ENCODE peak calls at places on chromosomes 13 and 19, in five cellular contexts. One of them, this sample, is unnamed.

GRCh38 chr19:48400018-48400742 is 6.7 kb downstream of the GRIN2D start:
- DNase-seq in AG10803: peak; percentile 82
- DNase-seq in activated CD8-positive, alpha-beta T cell treated with anti-CD3 and anti-CD28 coated beads for 36 hours: peak; percentile 49
- DNase-seq in heart left ventricle: peak; percentile 66
- DNase-seq in IMR-90: peak; percentile 55
- DNase-seq in this sample: peak; percentile 77

GRCh38 chr19:7665076-7665475 is 3.8 kb upstream of the RETN start:
- DNase-seq in AG10803: peak; percentile 54
- DNase-seq in activated CD8-positive, alpha-beta T cell treated with anti-CD3 and anti-CD28 coated beads for 36 hours: no peak
- DNase-seq in heart left ventricle: no peak
- DNase-seq in IMR-90: peak; percentile 73
- DNase-seq in this sample: peak; percentile 11

GRCh38 chr19:42563352-42564210 is 31.1 kb downstream of the CEACAM8 start:
- DNase-seq in AG10803: peak; percentile 40
- DNase-seq in activated CD8-positive, alpha-beta T cell treated with anti-CD3 and anti-CD28 coated beads for 36 hours: peak; percentile 36
- DNase-seq in heart left ventricle: peak; percentile 38
- DNase-seq in IMR-90: peak; percentile 39
- DNase-seq in this sample: peak; percentile 49

GRCh38 chr13:89749888-89750287 is 1597.6 kb upstream of the MIR17HG start:
- DNase-seq in AG10803: no peak
- DNase-seq in activated CD8-positive, alpha-beta T cell treated with anti-CD3 and anti-CD28 coated beads for 36 hours: no peak
- DNase-seq in heart left ventricle: no peak
- DNase-seq in IMR-90: no peak
- DNase-seq in this sample: no peak

GRCh38 chr13:95485045-95485517 is 67.4 kb upstream of the CLDN10 start:
- DNase-seq in AG10803: no peak
- DNase-seq in activated CD8-positive, alpha-beta T cell treated with anti-CD3 and anti-CD28 coated beads for 36 hours: peak; percentile 7
- DNase-seq in heart left ventricle: no peak
- DNase-seq in IMR-90: peak; percentile 42
- DNase-seq in this sample: peak; percentile 8

GRCh38 chr19:58001895-58002369 is 688 bp downstream of the ZNF606 start:
- DNase-seq in AG10803: peak; percentile 11
- DNase-seq in activated CD8-positive, alpha-beta T cell treated with anti-CD3 and anti-CD28 coated beads for 36 hours: peak; percentile 45
- DNase-seq in heart left ventricle: no peak
- DNase-seq in IMR-90: peak; percentile 5
- DNase-seq in this sample: no peak

GRCh38 chr13:27082325-27082724 is 89.3 kb downstream of the USP12 start:
- DNase-seq in AG10803: no peak
- DNase-seq in activated CD8-positive, alpha-beta T cell treated with anti-CD3 and anti-CD28 coated beads for 36 hours: no peak
- DNase-seq in heart left ventricle: no peak
- DNase-seq in IMR-90: no peak
- DNase-seq in this sample: no peak

GRCh38 chr13:110531671-110532083 is 29.8 kb downstream of the RAB20 start:
- DNase-seq in AG10803: no peak
- DNase-seq in activated CD8-positive, alpha-beta T cell treated with anti-CD3 and anti-CD28 coated beads for 36 hours: no peak
- DNase-seq in heart left ventricle: no peak
- DNase-seq in IMR-90: no peak
- DNase-seq in this sample: no peak

GRCh38 chr19:34386645-34387445 is 17.4 kb upstream of the PDCD2L start:
- DNase-seq in AG10803: no peak
- DNase-seq in activated CD8-positive, alpha-beta T cell treated with anti-CD3 and anti-CD28 coated beads for 36 hours: no peak
- DNase-seq in heart left ventricle: no peak
- DNase-seq in IMR-90: no peak
- DNase-seq in this sample: no peak

GRCh38 chr19:53908106-53908932 is 759 bp upstream of the CACNG7 start:
- DNase-seq in AG10803: peak; percentile 24
- DNase-seq in activated CD8-positive, alpha-beta T cell treated with anti-CD3 and anti-CD28 coated beads for 36 hours: peak; percentile 73
- DNase-seq in heart left ventricle: peak; percentile 40
- DNase-seq in IMR-90: peak; percentile 40
- DNase-seq in this sample: peak; percentile 10

GRCh38 chr19:5138606-5139594 is 170.0 kb downstream of the KDM4B start:
- DNase-seq in AG10803: peak; percentile 45
- DNase-seq in activated CD8-positive, alpha-beta T cell treated with anti-CD3 and anti-CD28 coated beads for 36 hours: peak; percentile 95
- DNase-seq in heart left ventricle: peak; percentile 52
- DNase-seq in IMR-90: peak; percentile 47
- DNase-seq in this sample: no peak

GRCh38 chr19:16614941-16615340 is 13.1 kb downstream of the MED26 start:
- DNase-seq in AG10803: no peak
- DNase-seq in activated CD8-positive, alpha-beta T cell treated with anti-CD3 and anti-CD28 coated beads for 36 hours: no peak
- DNase-seq in heart left ventricle: no peak
- DNase-seq in IMR-90: no peak
- DNase-seq in this sample: no peak

GRCh38 chr19:3367572-3368440 is 1.4 kb downstream of the NFIC start:
- DNase-seq in AG10803: no peak
- DNase-seq in activated CD8-positive, alpha-beta T cell treated with anti-CD3 and anti-CD28 coated beads for 36 hours: no peak
- DNase-seq in heart left ventricle: no peak
- DNase-seq in IMR-90: no peak
- DNase-seq in this sample: no peak

GRCh38 chr13:59458908-59459579 is 704.7 kb downstream of the DIAPH3 start:
- DNase-seq in AG10803: peak; percentile 33
- DNase-seq in activated CD8-positive, alpha-beta T cell treated with anti-CD3 and anti-CD28 coated beads for 36 hours: no peak
- DNase-seq in heart left ventricle: peak; percentile 42
- DNase-seq in IMR-90: peak; percentile 85
- DNase-seq in this sample: peak; percentile 59

GRCh38 chr13:109180905-109181425 is 551.6 kb downstream of the MYO16 start:
- DNase-seq in AG10803: peak; percentile 95
- DNase-seq in activated CD8-positive, alpha-beta T cell treated with anti-CD3 and anti-CD28 coated beads for 36 hours: no peak
- DNase-seq in heart left ventricle: no peak
- DNase-seq in IMR-90: peak; percentile 90
- DNase-seq in this sample: peak; percentile 86

GRCh38 chr13:27510082-27510481 is 59.7 kb upstream of the MTIF3 start:
- DNase-seq in AG10803: no peak
- DNase-seq in activated CD8-positive, alpha-beta T cell treated with anti-CD3 and anti-CD28 coated beads for 36 hours: no peak
- DNase-seq in heart left ventricle: no peak
- DNase-seq in IMR-90: no peak
- DNase-seq in this sample: no peak

GRCh38 chr13:99985886-99986527 is 4.4 kb downstream of the ZIC2 start:
- DNase-seq in AG10803: no peak
- DNase-seq in activated CD8-positive, alpha-beta T cell treated with anti-CD3 and anti-CD28 coated beads for 36 hours: no peak
- DNase-seq in heart left ventricle: no peak
- DNase-seq in IMR-90: no peak
- DNase-seq in this sample: no peak

DNA sequence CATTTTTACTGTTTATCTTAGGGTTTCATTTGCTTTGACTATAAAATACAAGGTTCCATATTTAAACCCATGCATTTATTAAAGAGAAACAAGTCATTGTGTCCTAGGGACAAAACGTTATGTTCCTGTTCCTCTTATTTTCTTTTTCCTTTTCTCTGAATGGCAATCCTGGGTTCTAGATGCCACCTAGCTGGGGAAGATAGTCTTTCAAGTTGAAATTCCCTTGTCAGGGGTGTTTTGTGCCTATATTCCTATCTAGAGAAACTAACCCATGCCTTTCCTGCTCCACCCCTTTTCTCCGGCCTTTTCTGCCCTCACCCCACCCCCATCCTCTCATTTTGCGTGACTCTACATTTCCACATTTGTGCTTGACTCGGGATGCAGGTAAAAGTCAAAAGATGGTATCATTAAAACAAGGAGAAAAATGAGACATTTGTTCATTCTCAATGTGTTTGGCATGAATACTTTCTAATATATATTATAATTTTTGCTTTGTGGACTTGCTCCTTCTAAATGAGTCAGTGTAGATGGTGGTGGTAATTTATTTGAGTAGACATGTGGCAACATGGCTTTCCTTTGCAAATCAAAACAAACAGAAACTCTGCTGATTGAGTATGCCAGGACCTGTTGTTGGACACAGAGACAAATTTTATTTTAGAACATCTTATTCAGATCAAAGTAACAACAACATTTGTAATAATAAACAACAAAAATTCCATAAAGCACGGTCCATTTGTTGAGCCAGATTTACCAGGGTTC is 26.8 kb upstream of the STARD13 start:
- DNase-seq in AG10803: peak; percentile 25
- DNase-seq in activated CD8-positive, alpha-beta T cell treated with anti-CD3 and anti-CD28 coated beads for 36 hours: no peak
- DNase-seq in heart left ventricle: no peak
- DNase-seq in IMR-90: peak; percentile 37
- DNase-seq in this sample: peak; percentile 7
- TF ChIP-seq CTCF in AG10803: peak; percentile 50
- TF ChIP-seq CTCF in activated CD8-positive, alpha-beta T cell treated with anti-CD3 and anti-CD28 coated beads for 36 hours: no peak
- TF ChIP-seq CTCF in heart left ventricle: peak; percentile 54
- TF ChIP-seq CTCF in IMR-90: peak; percentile 33
- TF ChIP-seq CTCF in this sample: peak; percentile 53

GRCh38 chr13:50081106-50081898 is 66.1 kb downstream of the KCNRG start:
- DNase-seq in AG10803: no peak
- DNase-seq in activated CD8-positive, alpha-beta T cell treated with anti-CD3 and anti-CD28 coated beads for 36 hours: peak; percentile 63
- DNase-seq in heart left ventricle: peak; percentile 56
- DNase-seq in IMR-90: no peak
- DNase-seq in this sample: no peak
- TF ChIP-seq CTCF in AG10803: peak; percentile 29
- TF ChIP-seq CTCF in activated CD8-positive, alpha-beta T cell treated with anti-CD3 and anti-CD28 coated beads for 36 hours: no peak
- TF ChIP-seq CTCF in heart left ventricle: no peak
- TF ChIP-seq CTCF in IMR-90: no peak
- TF ChIP-seq CTCF in this sample: peak; percentile 33

DNA sequence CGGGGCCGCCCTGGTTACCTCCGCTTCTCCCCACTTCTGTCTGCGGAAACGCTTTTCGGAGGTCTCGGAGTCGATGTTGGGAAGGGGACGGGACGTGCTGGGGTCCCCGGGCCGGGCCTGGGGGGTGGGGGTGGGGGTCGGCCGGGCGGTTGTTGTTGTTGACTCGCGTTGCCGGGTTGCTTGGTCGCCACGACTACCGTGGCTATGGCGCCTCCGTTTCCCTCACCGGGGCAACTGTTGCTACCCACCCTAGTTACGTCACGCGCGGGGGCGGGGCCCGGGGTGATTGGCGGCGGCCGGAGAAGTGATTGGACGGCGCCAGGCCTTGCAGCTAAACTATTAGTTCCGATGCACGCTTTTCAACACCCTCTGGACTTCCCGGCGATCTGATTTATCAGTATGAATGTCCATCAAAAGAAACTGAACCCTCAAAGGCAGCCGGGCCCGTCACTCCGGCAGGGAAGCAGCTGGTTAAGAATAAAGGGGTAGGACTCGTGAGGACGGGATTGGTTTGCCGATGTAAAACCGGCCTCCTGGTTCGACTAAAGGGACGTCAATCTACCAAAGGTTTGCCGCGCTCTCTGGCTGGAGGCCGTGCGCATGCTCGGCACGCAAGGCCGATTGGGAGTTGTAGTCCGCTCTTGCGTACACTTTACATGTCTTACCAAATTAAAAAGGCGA is at the start of gene RFX1:
- DNase-seq in AG10803: peak; percentile 100
- DNase-seq in activated CD8-positive, alpha-beta T cell treated with anti-CD3 and anti-CD28 coated beads for 36 hours: peak; percentile 100
- DNase-seq in heart left ventricle: peak; percentile 100
- DNase-seq in IMR-90: peak; percentile 100
- DNase-seq in this sample: peak; percentile 100
- TF ChIP-seq CTCF in AG10803: no peak
- TF ChIP-seq CTCF in activated CD8-positive, alpha-beta T cell treated with anti-CD3 and anti-CD28 coated beads for 36 hours: no peak
- TF ChIP-seq CTCF in heart left ventricle: no peak
- TF ChIP-seq CTCF in IMR-90: no peak
- TF ChIP-seq CTCF in this sample: no peak

GRCh38 chr13:66446413-66446812 is 783.7 kb downstream of the PCDH9 start:
- DNase-seq in AG10803: no peak
- DNase-seq in activated CD8-positive, alpha-beta T cell treated with anti-CD3 and anti-CD28 coated beads for 36 hours: no peak
- DNase-seq in heart left ventricle: no peak
- DNase-seq in IMR-90: no peak
- DNase-seq in this sample: no peak
- TF ChIP-seq CTCF in AG10803: no peak
- TF ChIP-seq CTCF in activated CD8-positive, alpha-beta T cell treated with anti-CD3 and anti-CD28 coated beads for 36 hours: no peak
- TF ChIP-seq CTCF in heart left ventricle: no peak
- TF ChIP-seq CTCF in IMR-90: no peak
- TF ChIP-seq CTCF in this sample: no peak

GRCh38 chr13:106521101-106521799 is 14.2 kb downstream of the EFNB2 start:
- DNase-seq in AG10803: no peak
- DNase-seq in activated CD8-positive, alpha-beta T cell treated with anti-CD3 and anti-CD28 coated beads for 36 hours: no peak
- DNase-seq in heart left ventricle: no peak
- DNase-seq in IMR-90: no peak
- DNase-seq in this sample: no peak

GRCh38 chr13:106518535-106518934 is 16.9 kb downstream of the EFNB2 start:
- DNase-seq in AG10803: no peak
- DNase-seq in activated CD8-positive, alpha-beta T cell treated with anti-CD3 and anti-CD28 coated beads for 36 hours: no peak
- DNase-seq in heart left ventricle: no peak
- DNase-seq in IMR-90: no peak
- DNase-seq in this sample: no peak

GRCh38 chr13:106522898-106523525 is 12.4 kb downstream of the EFNB2 start:
- DNase-seq in AG10803: no peak
- DNase-seq in activated CD8-positive, alpha-beta T cell treated with anti-CD3 and anti-CD28 coated beads for 36 hours: no peak
- DNase-seq in heart left ventricle: no peak
- DNase-seq in IMR-90: no peak
- DNase-seq in this sample: no peak

GRCh38 chr13:106522112-106522511 is 13.3 kb downstream of the EFNB2 start:
- DNase-seq in AG10803: no peak
- DNase-seq in activated CD8-positive, alpha-beta T cell treated with anti-CD3 and anti-CD28 coated beads for 36 hours: no peak
- DNase-seq in heart left ventricle: no peak
- DNase-seq in IMR-90: no peak
- DNase-seq in this sample: no peak

DNA sequence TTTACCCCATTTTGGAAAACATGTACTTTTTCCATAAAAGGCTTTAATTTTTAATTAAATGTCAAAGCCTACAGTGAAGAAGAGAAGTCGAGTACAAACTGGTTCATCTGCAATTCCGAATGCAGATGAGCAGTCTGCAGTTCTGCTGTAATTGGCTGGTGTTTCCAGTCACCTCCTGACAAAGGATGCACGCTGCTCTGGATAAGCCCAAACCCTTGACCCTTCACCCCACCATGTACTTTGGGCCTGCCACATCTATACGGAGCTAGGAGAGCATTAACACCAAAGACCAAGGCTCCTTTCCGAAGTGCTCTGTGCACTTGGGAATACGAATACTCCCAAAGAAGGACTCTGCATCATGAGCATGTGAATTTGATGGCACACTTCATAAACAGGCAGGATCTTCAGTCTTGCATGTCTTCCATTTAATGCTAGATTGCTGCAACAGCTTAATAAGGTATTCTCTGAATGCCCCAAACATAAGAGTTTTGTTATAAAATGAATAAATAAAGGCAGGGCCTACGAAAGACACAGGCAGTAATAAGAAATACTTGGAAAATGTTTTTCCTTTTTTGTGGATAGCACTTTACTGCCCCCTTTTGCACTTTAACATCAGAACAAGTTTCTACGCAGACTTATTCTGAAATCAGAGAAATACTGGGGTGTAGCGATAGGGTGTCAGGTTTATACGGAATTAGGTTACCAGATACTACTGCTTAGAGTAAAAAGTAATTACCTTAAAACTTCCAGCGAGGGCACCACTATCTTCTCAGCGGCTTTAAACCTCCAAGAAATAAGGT is 15.1 kb downstream of the EFNB2 start:
- DNase-seq in AG10803: peak; percentile 45
- DNase-seq in activated CD8-positive, alpha-beta T cell treated with anti-CD3 and anti-CD28 coated beads for 36 hours: no peak
- DNase-seq in heart left ventricle: no peak
- DNase-seq in IMR-90: peak; percentile 56
- DNase-seq in this sample: peak; percentile 22
- TF ChIP-seq CTCF in AG10803: peak; percentile 63
- TF ChIP-seq CTCF in activated CD8-positive, alpha-beta T cell treated with anti-CD3 and anti-CD28 coated beads for 36 hours: no peak
- TF ChIP-seq CTCF in heart left ventricle: peak; percentile 57
- TF ChIP-seq CTCF in IMR-90: peak; percentile 73
- TF ChIP-seq CTCF in this sample: peak; percentile 72